ENCODE peak calls at places on chromosomes 3 and 15, in nine cellular contexts. U is T-helper 1 cell; I is activated T-helper 1 cell treated with anti-CD3 and anti-CD28 coated beads, Interleukin-12 subunit alpha, Interleukin-12 subunit beta, Interleukin-2, Interleukin-4 antibody, amounts not matched to agents 30 ng/mL and 10 ng/mL and 1 ng/mL, durations not matched to agents 14 hours and 24 hours and 36 hours; L is heart right ventricle; K is mesendoderm; Q is CD4-positive, alpha-beta T cell; J is T-cell; W is K562; X is GM04504. M is an unnamed sample.

GRCh38 chr15:40330368-40330836 is 6.9 kb downstream of the INAFM2 start:
- DNase-seq in U (no peak), I (no peak), L (no peak), K (no peak), Q (no peak), J (no peak), W (peak; percentile 89), X (peak; percentile 48), M (no peak)

GRCh38 chr15:33516563-33516962 is 205.8 kb downstream of the RYR3 start:
- DNase-seq in U (no peak), I (no peak), L (no peak), K (no peak), Q (no peak), J (no peak), W (no peak), X (no peak), M (no peak)

GRCh38 chr3:165545059-165545458 is 292.2 kb downstream of the BCHE start:
- DNase-seq in U (no peak), I (no peak), L (no peak), K (no peak), Q (no peak), J (no peak), W (no peak), X (no peak), M (no peak)

GRCh38 chr15:74620636-74621545 is 5.3 kb downstream of the CLK3 start:
- DNase-seq in U (peak; percentile 45), I (peak; percentile 71), L (peak; percentile 52), K (peak; percentile 89), Q (peak; percentile 65), J (peak; percentile 69), W (peak; percentile 73), X (peak; percentile 35), M (peak; percentile 55)

GRCh38 chr3:143436231-143436930 is 316.8 kb downstream of the CHST2 start:
- DNase-seq in U (no peak), I (no peak), L (no peak), K (no peak), Q (no peak), J (no peak), W (no peak), X (peak; percentile 30), M (no peak)

GRCh38 chr3:128430731-128431130 is 36.0 kb downstream of the DNAJB8 start:
- DNase-seq in U (no peak), I (no peak), L (no peak), K (no peak), Q (no peak), J (no peak), W (no peak), X (no peak), M (no peak)

GRCh38 chr3:3015472-3016089 is 94.6 kb downstream of the IL5RA start:
- DNase-seq in U (no peak), I (no peak), L (no peak), K (peak; percentile 59), Q (no peak), J (no peak), W (peak; percentile 24), X (no peak), M (no peak)

GRCh38 chr3:120171134-120171863 is 77.1 kb upstream of the GSK3B start:
- DNase-seq in U (no peak), I (no peak), L (no peak), K (no peak), Q (no peak), J (no peak), W (no peak), X (no peak), M (no peak)

M was measured in CD8-positive, alpha-beta memory T cell.